ENCODE peak calls at places on chromosomes 6 and 20, in six cellular contexts. One of them, this sample, is unnamed.

GRCh38 chr6:137928286-137928685 is 61.2 kb downstream of the TNFAIP3 start:
- DNase-seq in neuronal stem cell: no peak
- DNase-seq in H9: no peak
- DNase-seq in H1: no peak
- DNase-seq in mesendoderm: no peak
- DNase-seq in IMR-90: no peak
- DNase-seq in this sample: no peak

GRCh38 chr6:113672691-113673149 is 184.4 kb upstream of the MARCKS start:
- DNase-seq in neuronal stem cell: peak; percentile 8
- DNase-seq in mesendoderm: peak; percentile 36
- DNase-seq in H9: no peak
- DNase-seq in H1: no peak
- DNase-seq in IMR-90: peak; percentile 37
- DNase-seq in this sample: peak; percentile 36

GRCh38 chr6:162076816-162077215 is 650.8 kb downstream of the PRKN start:
- DNase-seq in H9: no peak
- DNase-seq in H1: no peak
- DNase-seq in IMR-90: no peak
- DNase-seq in mesendoderm: no peak
- DNase-seq in neuronal stem cell: no peak
- DNase-seq in this sample: no peak

GRCh38 chr6:23499549-23499948 is 626.5 kb upstream of the NRSN1 start:
- DNase-seq in H1: no peak
- DNase-seq in H9: no peak
- DNase-seq in neuronal stem cell: no peak
- DNase-seq in IMR-90: no peak
- DNase-seq in mesendoderm: no peak
- DNase-seq in this sample: no peak

GRCh38 chr20:64156136-64156885 is 7.9 kb upstream of the MYT1 start:
- DNase-seq in H9: no peak
- DNase-seq in neuronal stem cell: no peak
- DNase-seq in mesendoderm: no peak
- DNase-seq in H1: no peak
- DNase-seq in IMR-90: no peak
- DNase-seq in this sample: no peak

GRCh38 chr20:48787861-48788375 is 39.9 kb downstream of the PREX1 start:
- DNase-seq in H9: no peak
- DNase-seq in neuronal stem cell: no peak
- DNase-seq in H1: no peak
- DNase-seq in IMR-90: peak; percentile 47
- DNase-seq in mesendoderm: peak; percentile 80
- DNase-seq in this sample: peak; percentile 18

GRCh38 chr6:168367285-168367720 is 47.7 kb upstream of the DACT2 start:
- DNase-seq in mesendoderm: no peak
- DNase-seq in H9: no peak
- DNase-seq in H1: no peak
- DNase-seq in neuronal stem cell: no peak
- DNase-seq in IMR-90: no peak
- DNase-seq in this sample: no peak

GRCh38 chr6:124490123-124490522 is 472.1 kb upstream of the RNF217 start:
- DNase-seq in neuronal stem cell: no peak
- DNase-seq in mesendoderm: peak; percentile 78
- DNase-seq in H1: no peak
- DNase-seq in H9: no peak
- DNase-seq in IMR-90: no peak
- DNase-seq in this sample: peak; percentile 45

GRCh38 chr20:6975326-6975725 is 207.8 kb downstream of the BMP2 start:
- DNase-seq in H1: no peak
- DNase-seq in neuronal stem cell: no peak
- DNase-seq in H9: no peak
- DNase-seq in IMR-90: no peak
- DNase-seq in mesendoderm: no peak
- DNase-seq in this sample: no peak

GRCh38 chr6:1524040-1524480 is 85.7 kb upstream of the FOXC1 start:
- DNase-seq in H9: peak; percentile 90
- DNase-seq in neuronal stem cell: peak; percentile 43
- DNase-seq in H1: peak; percentile 94
- DNase-seq in IMR-90: peak; percentile 33
- DNase-seq in mesendoderm: peak; percentile 88
- DNase-seq in this sample: no peak

GRCh38 chr6:18021166-18021850 is 33.9 kb upstream of the KIF13A start:
- DNase-seq in H1: no peak
- DNase-seq in H9: no peak
- DNase-seq in mesendoderm: no peak
- DNase-seq in neuronal stem cell: no peak
- DNase-seq in IMR-90: no peak
- DNase-seq in this sample: no peak

GRCh38 chr6:26026833-26027490 is 60.3 kb upstream of the HFE start:
- DNase-seq in IMR-90: peak; percentile 92
- DNase-seq in mesendoderm: peak; percentile 99
- DNase-seq in H9: peak; percentile 93
- DNase-seq in H1: peak; percentile 93
- DNase-seq in neuronal stem cell: peak; percentile 85
- DNase-seq in this sample: peak; percentile 93

GRCh38 chr6:57276946-57277345 is 40.5 kb upstream of the PRIM2 start:
- DNase-seq in mesendoderm: no peak
- DNase-seq in IMR-90: no peak
- DNase-seq in neuronal stem cell: no peak
- DNase-seq in H9: no peak
- DNase-seq in H1: no peak
- DNase-seq in this sample: no peak

GRCh38 chr6:4322846-4323309 is 187.5 kb upstream of the ECI2 start:
- DNase-seq in H1: no peak
- DNase-seq in H9: no peak
- DNase-seq in neuronal stem cell: no peak
- DNase-seq in IMR-90: peak; percentile 26
- DNase-seq in mesendoderm: peak; percentile 78
- DNase-seq in this sample: peak; percentile 34

GRCh38 chr6:169991913-169992312 is 240.5 kb downstream of the ERMARD start:
- DNase-seq in IMR-90: no peak
- DNase-seq in mesendoderm: no peak
- DNase-seq in neuronal stem cell: no peak
- DNase-seq in H1: peak; percentile 7
- DNase-seq in H9: peak; percentile 12
- DNase-seq in this sample: no peak

GRCh38 chr6:312704-313485 is 20.6 kb downstream of the DUSP22 start:
- DNase-seq in mesendoderm: no peak
- DNase-seq in neuronal stem cell: no peak
- DNase-seq in H9: no peak
- DNase-seq in IMR-90: no peak
- DNase-seq in H1: no peak
- DNase-seq in this sample: no peak

DNA sequence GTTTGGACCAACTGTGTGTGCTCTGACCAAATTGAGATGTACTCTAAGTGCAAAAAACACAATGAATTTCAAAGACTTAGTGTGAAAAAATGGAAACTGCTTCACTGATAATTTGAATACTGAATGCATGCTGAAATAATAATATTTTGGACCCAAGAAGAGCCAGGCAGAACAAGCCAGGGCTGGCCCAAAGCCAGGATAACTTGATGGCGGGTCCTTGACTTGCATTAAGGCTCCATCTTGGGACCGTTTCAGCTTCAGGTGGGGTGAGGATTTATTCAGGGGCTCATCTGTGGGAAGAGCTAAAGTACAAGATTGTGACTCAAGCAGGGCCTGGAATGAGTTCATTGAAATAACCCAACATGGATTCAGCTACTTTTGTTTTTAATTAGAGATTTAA is 921.9 kb downstream of the QKI start:
- DNase-seq in H9: no peak
- DNase-seq in neuronal stem cell: no peak
- DNase-seq in IMR-90: no peak
- DNase-seq in mesendoderm: no peak
- DNase-seq in H1: no peak
- DNase-seq in this sample: no peak
- H2BK15ac ChIP-seq in H9: no peak overlapping the region
- H2BK15ac ChIP-seq in neuronal stem cell: peak overlapping the region; percentile 96
- H2BK15ac ChIP-seq in IMR-90: no peak overlapping the region
- H2BK15ac ChIP-seq in mesendoderm: no peak overlapping the region
- H2BK15ac ChIP-seq in H1: no peak overlapping the region
- H2BK15ac ChIP-seq in this sample: no peak overlapping the region

DNA sequence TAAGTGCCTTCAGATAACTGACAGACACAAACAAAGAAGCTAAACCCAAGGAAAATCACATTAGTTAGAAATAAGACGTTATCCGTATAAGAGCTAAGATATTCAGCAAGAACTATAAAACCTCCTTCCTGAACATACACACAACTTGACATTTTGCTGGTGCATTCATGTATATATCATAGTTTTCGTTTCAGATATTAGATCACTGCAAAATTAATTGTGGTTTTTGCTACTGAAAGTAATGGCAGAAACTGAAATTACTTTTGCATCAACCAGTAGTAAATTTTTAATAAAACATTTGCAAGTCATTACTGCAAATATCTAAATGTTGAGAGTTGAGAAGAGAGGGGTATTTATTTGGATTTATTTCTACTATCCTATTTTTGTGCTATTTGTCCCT is 26.1 kb upstream of the KCNQ5 start:
- DNase-seq in H9: no peak
- DNase-seq in IMR-90: no peak
- DNase-seq in neuronal stem cell: no peak
- DNase-seq in mesendoderm: no peak
- DNase-seq in H1: no peak
- DNase-seq in this sample: no peak
- H2BK15ac ChIP-seq in H9: no peak overlapping the region
- H2BK15ac ChIP-seq in IMR-90: no peak overlapping the region
- H2BK15ac ChIP-seq in neuronal stem cell: no peak overlapping the region
- H2BK15ac ChIP-seq in mesendoderm: no peak overlapping the region
- H2BK15ac ChIP-seq in H1: no peak overlapping the region
- H2BK15ac ChIP-seq in this sample: no peak overlapping the region

GRCh38 chr6:115551510-115551909 is 509.2 kb downstream of the FRK start:
- DNase-seq in H1: no peak
- DNase-seq in IMR-90: no peak
- DNase-seq in H9: no peak
- DNase-seq in neuronal stem cell: no peak
- DNase-seq in mesendoderm: peak; percentile 2
- DNase-seq in this sample: no peak

DNA sequence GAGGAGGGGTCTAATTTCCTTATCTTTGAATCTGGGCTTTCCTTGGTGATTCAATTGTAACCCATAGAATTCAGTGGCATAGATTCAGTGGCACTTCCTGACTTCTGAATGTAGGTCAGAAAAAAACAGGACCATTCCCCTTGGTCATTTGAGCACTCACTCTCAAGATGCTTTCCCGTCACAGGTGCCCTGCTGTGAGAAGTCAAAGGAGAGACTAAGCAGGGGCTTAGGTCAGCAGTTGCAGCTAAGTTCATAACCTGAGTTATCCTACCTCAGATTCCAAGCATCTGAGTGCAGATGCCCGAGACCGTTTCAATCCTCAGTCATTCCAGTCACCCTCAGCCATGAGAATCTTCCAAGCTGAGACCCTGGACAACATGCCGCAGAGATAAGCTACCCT is 506.6 kb downstream of the FRK start:
- DNase-seq in H9: peak; percentile 27
- DNase-seq in IMR-90: no peak
- DNase-seq in mesendoderm: peak; percentile 12
- DNase-seq in neuronal stem cell: no peak
- DNase-seq in H1: no peak
- DNase-seq in this sample: no peak
- H2BK15ac ChIP-seq in H9: no peak overlapping the region
- H2BK15ac ChIP-seq in IMR-90: no peak overlapping the region
- H2BK15ac ChIP-seq in mesendoderm: no peak overlapping the region
- H2BK15ac ChIP-seq in neuronal stem cell: no peak overlapping the region
- H2BK15ac ChIP-seq in H1: no peak overlapping the region
- H2BK15ac ChIP-seq in this sample: no peak overlapping the region

GRCh38 chr6:67735623-67736022 is 899.5 kb upstream of the ADGRB3 start:
- DNase-seq in neuronal stem cell: no peak
- DNase-seq in H9: no peak
- DNase-seq in mesendoderm: no peak
- DNase-seq in IMR-90: no peak
- DNase-seq in H1: no peak
- DNase-seq in this sample: no peak

GRCh38 chr6:67736816-67737215 is 898.3 kb upstream of the ADGRB3 start:
- DNase-seq in H9: no peak
- DNase-seq in H1: no peak
- DNase-seq in IMR-90: no peak
- DNase-seq in neuronal stem cell: no peak
- DNase-seq in mesendoderm: no peak
- DNase-seq in this sample: no peak

DNA sequence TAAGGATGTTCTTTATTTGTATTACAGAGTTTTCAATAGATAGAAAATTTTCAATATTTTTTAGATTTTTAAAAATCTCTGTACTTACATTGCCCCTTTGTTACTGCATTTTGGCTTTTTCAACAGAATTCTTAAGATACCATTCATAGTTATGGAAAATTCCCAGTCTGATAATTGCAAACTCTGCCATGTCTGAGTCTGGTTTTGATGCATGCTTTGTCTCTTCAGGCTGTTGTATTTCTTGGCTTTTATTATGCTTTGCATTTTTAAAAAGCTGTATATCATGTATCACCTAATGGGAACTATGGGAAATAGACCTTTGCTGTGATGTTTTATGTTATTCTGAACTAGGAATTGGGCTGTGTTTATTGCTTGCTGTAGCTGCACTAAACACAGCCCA is 898.9 kb upstream of the ADGRB3 start:
- DNase-seq in mesendoderm: no peak
- DNase-seq in IMR-90: no peak
- DNase-seq in H1: no peak
- DNase-seq in neuronal stem cell: no peak
- DNase-seq in H9: no peak
- DNase-seq in this sample: no peak
- H2BK15ac ChIP-seq in mesendoderm: no peak overlapping the region
- H2BK15ac ChIP-seq in IMR-90: no peak overlapping the region
- H2BK15ac ChIP-seq in H1: no peak overlapping the region
- H2BK15ac ChIP-seq in neuronal stem cell: no peak overlapping the region
- H2BK15ac ChIP-seq in H9: no peak overlapping the region
- H2BK15ac ChIP-seq in this sample: no peak overlapping the region